ENCODE peak calls at places on chromosomes 11 and 22, in four cellular contexts. One of them, this sample, is unnamed.

GRCh38 chr11:47244664-47245350 is 3.8 kb downstream of the ACP2 start:
- DNase-seq in tibial nerve: no peak
- DNase-seq in cardiac muscle cell: no peak
- DNase-seq in A549: no peak
- DNase-seq in this sample: no peak

GRCh38 chr22:38754247-38755154 is 1.3 kb downstream of the SUN2 start:
- DNase-seq in tibial nerve: peak
- DNase-seq in A549: no peak
- DNase-seq in cardiac muscle cell: peak
- DNase-seq in this sample: peak

GRCh38 chr22:47270463-47271135 is 508.1 kb downstream of the TBC1D22A start:
- DNase-seq in cardiac muscle cell: no peak
- DNase-seq in A549: no peak
- DNase-seq in tibial nerve: no peak
- DNase-seq in this sample: no peak

GRCh38 chr22:40819741-40820140 is 595 bp upstream of the SLC25A17 start:
- DNase-seq in A549: no peak
- DNase-seq in tibial nerve: no peak
- DNase-seq in cardiac muscle cell: peak
- DNase-seq in this sample: no peak

GRCh38 chr11:28526406-28526751 is 418.2 kb downstream of the METTL15 start:
- DNase-seq in cardiac muscle cell: peak
- DNase-seq in A549: peak
- DNase-seq in tibial nerve: no peak
- DNase-seq in this sample: no peak

GRCh38 chr11:65492637-65493366 is 6.0 kb upstream of the MALAT1 start:
- DNase-seq in tibial nerve: peak
- DNase-seq in A549: no peak
- DNase-seq in cardiac muscle cell: peak
- DNase-seq in this sample: peak

GRCh38 chr11:121634889-121635288 is 182.1 kb upstream of the SORL1-AS1 start:
- DNase-seq in tibial nerve: no peak
- DNase-seq in cardiac muscle cell: peak
- DNase-seq in A549: no peak
- DNase-seq in this sample: no peak

GRCh38 chr22:20549232-20549841 is 41.9 kb downstream of the MED15 start:
- DNase-seq in cardiac muscle cell: peak
- DNase-seq in tibial nerve: no peak
- DNase-seq in A549: no peak
- DNase-seq in this sample: no peak

GRCh38 chr22:23533328-23533762 is 46.7 kb downstream of the IGLL1 start:
- DNase-seq in cardiac muscle cell: peak
- DNase-seq in A549: peak
- DNase-seq in tibial nerve: no peak
- DNase-seq in this sample: no peak

GRCh38 chr11:96054870-96055705 is 131.2 kb upstream of the MTMR2 start:
- DNase-seq in cardiac muscle cell: peak
- DNase-seq in tibial nerve: no peak
- DNase-seq in A549: peak
- DNase-seq in this sample: no peak

GRCh38 chr11:69803604-69804218 is 15.5 kb downstream of the FGF3 start:
- DNase-seq in tibial nerve: no peak
- DNase-seq in A549: no peak
- DNase-seq in cardiac muscle cell: no peak
- DNase-seq in this sample: no peak

GRCh38 chr22:44153705-44154104 is 27.0 kb upstream of the PARVG start:
- DNase-seq in A549: no peak
- DNase-seq in tibial nerve: no peak
- DNase-seq in cardiac muscle cell: no peak
- DNase-seq in this sample: no peak

GRCh38 chr22:20890975-20891374 is 26.2 kb upstream of the CRKL start:
- DNase-seq in cardiac muscle cell: no peak
- DNase-seq in A549: no peak
- DNase-seq in tibial nerve: no peak
- DNase-seq in this sample: no peak

GRCh38 chr11:118929496-118930151 is 3.9 kb upstream of the BCL9L start:
- DNase-seq in A549: peak
- DNase-seq in cardiac muscle cell: peak
- DNase-seq in tibial nerve: peak
- DNase-seq in this sample: peak

GRCh38 chr22:20571531-20572007 is 64.2 kb downstream of the MED15 start:
- DNase-seq in cardiac muscle cell: peak
- DNase-seq in tibial nerve: no peak
- DNase-seq in A549: peak
- DNase-seq in this sample: no peak

GRCh38 chr11:119262668-119263351 is 54.1 kb downstream of the MCAM start:
- DNase-seq in tibial nerve: no peak
- DNase-seq in cardiac muscle cell: peak
- DNase-seq in A549: no peak
- DNase-seq in this sample: no peak

GRCh38 chr22:32986773-32987050 is 71.5 kb downstream of the SYN3 start:
- DNase-seq in cardiac muscle cell: no peak
- DNase-seq in tibial nerve: no peak
- DNase-seq in A549: no peak
- DNase-seq in this sample: no peak

GRCh38 chr11:102267602-102268001 is 49.7 kb upstream of the BIRC3 start:
- DNase-seq in cardiac muscle cell: peak
- DNase-seq in A549: peak
- DNase-seq in tibial nerve: no peak
- DNase-seq in this sample: no peak

GRCh38 chr11:120316880-120317688 is 8.0 kb upstream of the TLCD5 start:
- DNase-seq in A549: no peak
- DNase-seq in cardiac muscle cell: peak
- DNase-seq in tibial nerve: peak
- DNase-seq in this sample: peak

GRCh38 chr11:44652901-44653644 is 73.7 kb upstream of the TSPAN18 start:
- DNase-seq in cardiac muscle cell: no peak
- DNase-seq in A549: no peak
- DNase-seq in tibial nerve: no peak
- DNase-seq in this sample: no peak

GRCh38 chr11:130068546-130068985 is 1.1 kb upstream of the APLP2 start:
- DNase-seq in cardiac muscle cell: no peak
- DNase-seq in A549: no peak
- DNase-seq in tibial nerve: no peak
- DNase-seq in this sample: peak

GRCh38 chr11:115325523-115325922 is 178.7 kb downstream of the CADM1 start:
- DNase-seq in A549: no peak
- DNase-seq in tibial nerve: no peak
- DNase-seq in cardiac muscle cell: no peak
- DNase-seq in this sample: no peak

GRCh38 chr22:41947181-41948080 is 479 bp upstream of the CENPM start:
- DNase-seq in cardiac muscle cell: no peak
- DNase-seq in tibial nerve: no peak
- DNase-seq in A549: no peak
- DNase-seq in this sample: no peak

GRCh38 chr22:41951898-41952474 is at the start of gene SMIM45:
- DNase-seq in tibial nerve: no peak
- DNase-seq in cardiac muscle cell: peak
- DNase-seq in A549: no peak
- DNase-seq in this sample: no peak

GRCh38 chr22:41949297-41949965 is 2.5 kb upstream of the CENPM start:
- DNase-seq in cardiac muscle cell: no peak
- DNase-seq in tibial nerve: no peak
- DNase-seq in A549: no peak
- DNase-seq in this sample: no peak

GRCh38 chr22:41946360-41947180 is at the start of gene CENPM:
- DNase-seq in cardiac muscle cell: peak
- DNase-seq in tibial nerve: peak
- DNase-seq in A549: peak
- DNase-seq in this sample: peak

GRCh38 chr22:41948142-41948541 is 1.2 kb upstream of the CENPM start:
- DNase-seq in A549: no peak
- DNase-seq in tibial nerve: no peak
- DNase-seq in cardiac muscle cell: no peak
- DNase-seq in this sample: no peak
- H3K4me3 ChIP-seq in A549: no peak
- H3K4me3 ChIP-seq in tibial nerve: no peak
- H3K4me3 ChIP-seq in cardiac muscle cell: no peak
- H3K4me3 ChIP-seq in this sample: no peak

GRCh38 chr11:78313181-78313788 is 104.3 kb downstream of the GAB2 start:
- DNase-seq in tibial nerve: no peak
- DNase-seq in cardiac muscle cell: peak
- DNase-seq in A549: no peak
- DNase-seq in this sample: no peak
- H3K27ac ChIP-seq in tibial nerve: peak
- H3K27ac ChIP-seq in cardiac muscle cell: no peak
- H3K27ac ChIP-seq in A549: no peak
- H3K27ac ChIP-seq in this sample: peak

DNA sequence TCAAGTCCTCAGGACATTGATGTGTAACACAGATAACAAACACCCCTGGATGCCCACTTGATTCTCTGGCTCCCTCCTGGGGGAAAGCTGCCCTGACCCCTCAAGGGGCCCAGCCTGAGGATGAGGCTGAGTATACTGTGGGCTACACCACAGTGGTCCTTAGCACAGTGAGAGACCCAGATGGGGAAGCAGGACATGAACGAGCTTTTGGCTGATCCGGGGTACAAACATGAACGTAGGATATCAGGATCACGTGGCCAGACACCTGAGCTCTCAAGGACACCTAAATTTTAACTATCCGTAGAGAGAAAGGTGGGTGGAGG is 87.1 kb upstream of the VPREB1 start:
- DNase-seq in cardiac muscle cell: no peak
- DNase-seq in A549: no peak
- DNase-seq in tibial nerve: no peak
- DNase-seq in this sample: no peak
- H3K4me3 ChIP-seq in cardiac muscle cell: no peak
- H3K4me3 ChIP-seq in A549: no peak
- H3K4me3 ChIP-seq in tibial nerve: no peak
- H3K4me3 ChIP-seq in this sample: no peak

DNA sequence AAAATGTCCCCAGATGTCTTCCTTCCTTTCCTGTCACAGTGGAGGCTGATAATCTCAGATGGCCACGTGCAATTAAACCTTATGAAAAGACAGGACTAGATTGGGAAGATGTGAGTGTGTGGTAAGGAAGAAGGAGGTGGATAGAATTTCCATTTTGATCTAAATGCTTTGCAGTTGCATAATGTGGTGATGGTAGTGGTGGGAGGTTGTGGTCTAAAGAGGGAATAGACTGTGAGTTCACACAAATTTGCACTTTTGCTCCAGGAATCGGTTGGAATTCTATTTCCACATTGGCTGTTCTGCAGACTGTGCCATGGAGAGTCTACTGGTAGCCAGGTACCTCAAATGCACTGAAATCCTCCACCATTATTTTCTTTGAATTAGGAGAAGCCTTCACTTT is 93.3 kb downstream of the ZBTB16 start:
- DNase-seq in tibial nerve: no peak
- DNase-seq in A549: no peak
- DNase-seq in cardiac muscle cell: no peak
- DNase-seq in this sample: no peak
- H3K27ac ChIP-seq in tibial nerve: peak
- H3K27ac ChIP-seq in A549: no peak
- H3K27ac ChIP-seq in cardiac muscle cell: no peak
- H3K27ac ChIP-seq in this sample: peak

GRCh38 chr11:368414-369335 is 624 bp upstream of the B4GALNT4 start:
- DNase-seq in A549: peak
- DNase-seq in cardiac muscle cell: peak
- DNase-seq in tibial nerve: no peak
- DNase-seq in this sample: no peak
- H3K4me3 ChIP-seq in A549: peak
- H3K4me3 ChIP-seq in cardiac muscle cell: peak
- H3K4me3 ChIP-seq in tibial nerve: peak
- H3K4me3 ChIP-seq in this sample: no peak

DNA sequence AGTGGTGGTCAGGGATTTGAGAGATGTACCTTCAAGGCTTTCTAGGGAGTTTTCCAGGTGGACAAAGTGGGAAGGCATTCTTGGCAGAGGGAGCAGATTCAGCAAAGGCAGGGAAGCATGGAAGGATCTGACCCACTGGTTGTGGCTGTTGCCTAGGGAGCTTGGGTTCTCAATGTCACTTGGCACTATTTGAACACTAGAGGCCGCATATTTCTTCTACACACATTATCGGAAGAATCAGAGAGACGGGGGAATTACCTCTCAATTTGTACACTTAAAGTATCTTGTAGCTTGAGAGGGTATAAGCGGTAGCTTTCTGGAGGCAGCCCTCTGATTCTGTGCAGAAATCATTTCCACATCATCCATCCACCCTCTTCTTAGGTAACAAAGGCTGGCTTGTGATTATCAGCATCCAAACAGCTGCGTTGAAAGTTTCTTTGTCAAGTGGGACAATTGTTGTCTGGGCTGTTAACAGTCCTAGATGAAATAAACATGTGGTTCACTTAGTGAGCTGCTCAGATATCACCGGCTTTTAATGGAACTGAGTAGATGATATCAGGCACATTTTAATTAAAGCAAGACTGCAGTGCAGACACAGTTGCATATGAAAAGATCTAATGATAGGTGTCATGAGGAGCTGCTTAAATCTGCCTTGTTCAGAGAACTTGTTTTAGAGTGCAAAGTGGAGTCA is 2.6 kb downstream of the NELL1 start:
- DNase-seq in tibial nerve: no peak
- DNase-seq in A549: peak
- DNase-seq in cardiac muscle cell: peak
- DNase-seq in this sample: no peak
- H3K27ac ChIP-seq in tibial nerve: no peak
- H3K27ac ChIP-seq in A549: no peak
- H3K27ac ChIP-seq in cardiac muscle cell: no peak
- H3K27ac ChIP-seq in this sample: no peak

DNA sequence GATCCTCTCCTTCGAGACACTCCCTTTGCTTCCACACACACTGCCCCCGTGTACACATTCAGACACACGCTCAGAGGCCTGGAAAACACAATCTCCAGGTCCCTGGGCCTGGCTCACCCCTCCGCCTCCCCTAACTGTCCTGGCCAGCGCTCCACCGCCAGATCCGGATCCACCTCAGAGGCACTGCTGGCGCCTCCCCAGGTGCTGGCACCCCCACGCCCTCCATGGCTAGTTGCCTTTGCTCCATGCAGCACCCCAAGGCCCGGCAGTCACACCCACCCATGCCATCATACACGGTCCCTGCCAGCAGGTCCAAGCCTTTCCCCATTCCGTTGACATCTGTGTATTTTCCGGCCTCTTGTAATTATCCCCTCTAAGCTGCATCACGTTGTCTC is 11.1 kb downstream of the SPTBN2 start:
- DNase-seq in A549: no peak
- DNase-seq in tibial nerve: no peak
- DNase-seq in cardiac muscle cell: no peak
- DNase-seq in this sample: no peak
- H3K4me3 ChIP-seq in A549: no peak
- H3K4me3 ChIP-seq in tibial nerve: no peak
- H3K4me3 ChIP-seq in cardiac muscle cell: no peak
- H3K4me3 ChIP-seq in this sample: no peak

GRCh38 chr22:46038174-46038487 is 61.2 kb upstream of the WNT7B start:
- DNase-seq in tibial nerve: no peak
- DNase-seq in cardiac muscle cell: no peak
- DNase-seq in A549: no peak
- DNase-seq in this sample: no peak
- H3K27ac ChIP-seq in tibial nerve: peak
- H3K27ac ChIP-seq in cardiac muscle cell: no peak
- H3K27ac ChIP-seq in A549: no peak
- H3K27ac ChIP-seq in this sample: peak